ENCODE peak calls at places on chromosomes 6 and 20, in seven cellular contexts. Y is cardiac muscle cell, R is glutamatergic neuron, N is NCI-H1092 treated with DMSO at 0.1 percent for 48 hours, B is GM12865, I is HEK293T, L is neural progenitor cell. P is an unnamed sample.

GRCh38 chr6:44452725-44453124 is 65.2 kb downstream of the CDC5L start:
- DNase-seq in Y (no peak), R (no peak), N (no peak), B (no peak), I (no peak), L (no peak), P (no peak)

GRCh38 chr6:44219053-44219814 is 2.5 kb downstream of the MYMX start:
- DNase-seq in Y (peak; percentile 94), R (peak; percentile 84), N (peak; percentile 62), B (peak; percentile 86), I (peak; percentile 66), L (peak; percentile 96), P (peak; percentile 88)

GRCh38 chr20:51481311-51481997 is 61.1 kb downstream of the NFATC2 start:
- DNase-seq in Y (no peak), R (no peak), N (no peak), B (peak; percentile 71), I (no peak), L (no peak), P (no peak)

GRCh38 chr6:26482338-26482737 is 17.8 kb upstream of the BTN1A1 start:
- DNase-seq in Y (no peak), R (no peak), N (no peak), B (no peak), I (no peak), L (no peak), P (no peak)

GRCh38 chr6:105330364-105330763 is 72.5 kb downstream of the PREP start:
- DNase-seq in Y (no peak), R (no peak), N (no peak), B (no peak), I (no peak), L (no peak), P (no peak)

GRCh38 chr20:46209930-46210671 is 92.0 kb downstream of the CD40 start:
- DNase-seq in Y (no peak), R (peak; percentile 43), N (peak; percentile 12), B (no peak), I (no peak), L (no peak), P (no peak)

GRCh38 chr20:34475979-34476736 is 40.1 kb upstream of the DYNLRB1 start:
- DNase-seq in Y (peak; percentile 1), R (peak; percentile 21), N (no peak), B (peak; percentile 40), I (peak; percentile 8), L (peak; percentile 8), P (peak; percentile 82)

GRCh38 chr6:86508230-86508629 is 429.1 kb upstream of the HTR1E start:
- DNase-seq in Y (no peak), R (no peak), N (no peak), B (no peak), I (no peak), L (no peak), P (no peak)

GRCh38 chr6:39347201-39347600 is 24.7 kb upstream of the KCNK16 start:
- DNase-seq in Y (no peak), R (no peak), N (no peak), B (no peak), I (no peak), L (no peak), P (no peak)

GRCh38 chr6:87702589-87702945 is 534 bp upstream of the AKIRIN2 start:
- DNase-seq in Y (peak; percentile 56), R (no peak), N (no peak), B (peak; percentile 76), I (no peak), L (peak; percentile 84), P (no peak)

GRCh38 chr20:10788055-10788454 is 114.3 kb upstream of the JAG1 start:
- DNase-seq in Y (no peak), R (no peak), N (no peak), B (no peak), I (no peak), L (no peak), P (peak; percentile 13)

GRCh38 chr6:53811082-53811481 is 16.3 kb downstream of the LRRC1 start:
- DNase-seq in Y (peak; percentile 38), R (no peak), N (peak; percentile 1), B (peak; percentile 57), I (no peak), L (no peak), P (peak; percentile 10)